ENCODE peak calls at places on chromosome 3, in nine cellular contexts. G, H, S, Z, Y, T, K, V and W are unnamed samples.

GRCh38 chr3:17974206-17974841 is 231.9 kb upstream of the TBC1D5 start:
- DNase-seq in Y (no peak), H (no peak), V (no peak), K (no peak), S (no peak), T (no peak), G (peak), Z (no peak), W (no peak)

GRCh38 chr3:10448544-10448943 is 56.8 kb downstream of the ATP2B2 start:
- DNase-seq in Y (no peak), K (no peak), T (no peak), V (no peak), G (no peak), Z (no peak), S (no peak), H (no peak), W (no peak)

GRCh38 chr3:166575166-166575565 is 737.9 kb upstream of the BCHE start:
- DNase-seq in K (no peak), S (no peak), Y (no peak), V (no peak), G (no peak), T (no peak), Z (no peak), H (no peak), W (no peak)

GRCh38 chr3:109952924-109953323 is 615.6 kb upstream of the DPPA4 start:
- DNase-seq in K (no peak), Z (no peak), H (no peak), V (no peak), Y (no peak), G (peak), T (no peak), S (no peak), W (no peak)

GRCh38 chr3:189638276-189639031 is 7.3 kb downstream of the TP63 start:
- DNase-seq in V (no peak), Y (no peak), K (no peak), G (no peak), H (no peak), S (no peak), Z (no peak), T (no peak), W (no peak)

GRCh38 chr3:178672263-178672662 is 136.0 kb downstream of the KCNMB2 start:
- DNase-seq in Y (no peak), Z (no peak), S (no peak), H (no peak), K (no peak), G (no peak), T (no peak), V (no peak), W (no peak)

GRCh38 chr3:194089357-194090177 is 46.4 kb upstream of the HES1 start:
- DNase-seq in T (peak), Z (peak), Y (peak), S (peak), V (peak), H (no peak), K (peak), G (peak), W (peak)

GRCh38 chr3:196501316-196502064 is 2.1 kb downstream of the RNF168 start:
- DNase-seq in Y (no peak), G (peak), V (peak), H (no peak), K (no peak), T (no peak), S (peak), Z (no peak), W (peak)

GRCh38 chr3:114380233-114380645 is 86.4 kb downstream of the TIGIT start:
- DNase-seq in K (no peak), V (peak), Z (peak), S (peak), H (no peak), G (peak), T (peak), Y (peak), W (no peak)

GRCh38 chr3:43892535-43892934 is 201.8 kb downstream of the ABHD5 start:
- DNase-seq in Z (no peak), H (no peak), G (no peak), K (no peak), Y (no peak), S (no peak), V (no peak), T (no peak), W (peak)

GRCh38 chr3:14460342-14461005 is 58.1 kb downstream of the SLC6A6 start:
- DNase-seq in G (peak), Y (peak), V (peak), Z (peak), K (no peak), T (no peak), S (peak), H (no peak), W (no peak)

GRCh38 chr3:10577521-10577920 is 72.1 kb upstream of the ATP2B2 start:
- DNase-seq in Y (no peak), G (no peak), T (no peak), Z (no peak), V (no peak), K (no peak), H (no peak), S (no peak), W (no peak)

GRCh38 chr3:176839447-176839846 is 357.8 kb downstream of the TBL1XR1 start:
- DNase-seq in Z (no peak), Y (no peak), V (no peak), S (no peak), H (no peak), G (no peak), K (no peak), T (no peak), W (no peak)

GRCh38 chr3:35064761-35065160 is 574.6 kb upstream of the ARPP21 start:
- DNase-seq in Z (no peak), V (no peak), H (no peak), G (no peak), K (no peak), Y (no peak), T (no peak), S (no peak), W (no peak)

DNA sequence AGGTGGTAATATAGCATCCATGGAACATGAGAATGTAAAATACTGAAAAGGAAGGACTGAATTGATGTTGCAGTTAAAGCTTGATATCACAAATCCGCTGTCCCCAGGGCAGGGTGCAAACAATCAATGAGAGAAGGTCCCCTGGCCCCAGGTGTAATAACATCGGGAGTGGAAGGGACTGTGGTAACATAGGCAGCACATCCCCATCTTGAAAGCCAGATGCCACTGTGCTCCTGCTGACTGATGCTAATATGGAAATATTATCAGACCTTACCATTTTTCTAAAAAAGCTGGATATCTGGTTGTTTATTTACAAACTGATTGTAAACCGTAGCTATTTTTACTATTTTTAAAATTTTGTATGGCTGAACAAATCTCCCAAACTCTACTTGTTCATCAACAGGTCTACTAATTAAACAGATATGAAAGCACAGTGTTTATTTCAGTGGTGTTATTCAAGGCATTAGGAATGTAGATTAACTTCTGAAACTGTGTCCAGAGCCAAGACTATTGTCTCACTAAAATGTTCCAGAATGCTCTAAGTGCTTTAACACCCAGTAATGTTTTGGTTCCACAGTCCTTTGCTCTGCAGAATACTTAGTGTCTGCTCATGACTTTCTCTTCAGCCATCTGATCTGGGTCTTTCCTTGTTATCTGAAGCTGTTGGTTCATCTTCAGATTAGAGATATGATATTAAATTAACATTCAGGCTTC is 386.0 kb upstream of the RARB start:
- DNase-seq in S (no peak), H (no peak), K (no peak), G (no peak), V (no peak), T (no peak), Z (no peak), Y (no peak), W (no peak)
- TF ChIP-seq CTCF in S (no peak), H (no peak), K (no peak), G (no peak), V (no peak), T (no peak), Z (no peak), Y (no peak), W (no peak)

GRCh38 chr3:183587337-183587736 is 31.8 kb upstream of the KLHL6 start:
- DNase-seq in H (no peak), K (no peak), Y (no peak), T (no peak), V (no peak), Z (no peak), S (no peak), G (no peak), W (no peak)

GRCh38 chr3:183590442-183590841 is 34.9 kb upstream of the KLHL6 start:
- DNase-seq in K (no peak), V (no peak), Y (no peak), G (no peak), T (no peak), S (no peak), H (no peak), Z (no peak), W (no peak)

GRCh38 chr3:183592820-183593219 is 37.3 kb upstream of the KLHL6 start:
- DNase-seq in K (no peak), Z (no peak), S (no peak), V (no peak), G (no peak), H (no peak), T (no peak), Y (no peak), W (no peak)

GRCh38 chr3:183594636-183595035 is 39.1 kb upstream of the KLHL6 start:
- DNase-seq in T (no peak), Y (no peak), K (no peak), H (no peak), G (no peak), Z (no peak), S (no peak), V (no peak), W (no peak)

GRCh38 chr3:183591881-183592521 is 36.5 kb upstream of the KLHL6 start:
- DNase-seq in T (no peak), V (no peak), G (no peak), S (peak), Y (no peak), H (no peak), Z (no peak), K (no peak), W (peak)
- TF ChIP-seq CTCF in T (peak), V (peak), G (peak), S (peak), Y (no peak), H (no peak), Z (no peak), K (no peak), W (peak)

DNA sequence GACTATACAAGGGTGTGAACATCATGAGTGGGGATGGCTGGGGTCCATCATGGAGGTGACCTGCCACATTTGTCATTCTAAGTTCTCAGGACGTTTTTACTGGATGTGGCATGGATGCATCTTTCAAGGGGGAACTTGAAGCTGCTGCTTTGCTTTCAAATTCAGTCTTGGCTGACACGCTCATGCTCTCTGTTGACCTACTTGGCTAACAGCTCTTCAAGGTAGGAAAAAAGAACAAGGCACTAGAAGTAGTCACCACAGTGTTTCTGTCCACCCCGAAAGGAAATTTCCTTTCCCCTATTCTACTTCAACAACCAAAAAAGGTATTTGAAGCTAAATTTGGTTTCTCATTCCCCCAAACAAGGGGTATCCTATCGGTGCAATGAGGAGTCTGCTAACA is 15.0 kb downstream of the STIMATE start:
- DNase-seq in K (no peak), V (no peak), S (no peak), Z (no peak), H (no peak), T (no peak), G (no peak), Y (no peak), W (no peak)
- TF ChIP-seq CTCF in K (no peak), V (no peak), S (no peak), Z (no peak), H (no peak), T (no peak), G (no peak), Y (no peak), W (no peak)

GRCh38 chr3:63931290-63931689 is 19.1 kb upstream of the SCAANT1 start:
- DNase-seq in G (no peak), T (no peak), Z (no peak), K (no peak), H (no peak), S (no peak), Y (no peak), V (no peak), W (no peak)
- TF ChIP-seq CTCF in G (no peak), T (no peak), Z (no peak), K (no peak), H (no peak), S (no peak), Y (no peak), V (no peak), W (no peak)

DNA sequence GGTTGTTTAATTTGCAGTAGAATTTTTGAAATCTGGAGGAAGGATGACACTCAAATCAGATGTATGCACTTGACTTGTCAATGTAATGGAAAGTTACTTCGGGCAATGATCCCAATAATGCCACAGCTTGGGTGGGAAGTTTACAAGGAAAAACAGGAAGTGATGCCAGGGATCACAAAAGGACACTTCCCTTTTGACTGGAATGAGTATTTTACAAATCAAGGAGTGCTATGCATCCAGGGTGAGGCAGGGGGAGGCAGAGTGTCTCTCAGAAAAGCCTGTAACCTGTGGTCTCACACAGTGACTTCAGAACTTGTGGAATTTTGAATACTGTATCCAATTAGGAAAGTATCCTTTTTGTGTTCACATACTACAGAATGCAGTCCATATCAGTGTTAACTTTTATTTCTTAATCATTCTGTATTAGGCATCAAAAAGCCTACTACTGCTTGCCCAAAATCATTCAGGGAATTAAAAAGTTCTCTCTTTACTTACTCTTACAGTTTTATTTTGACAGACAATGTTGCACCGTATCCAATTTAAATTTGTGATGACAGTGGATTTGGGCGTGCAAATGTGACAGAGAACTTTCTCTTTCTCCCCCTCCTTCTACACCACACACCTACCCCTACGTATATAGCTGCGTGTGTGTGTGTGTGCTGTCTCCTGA is 445.1 kb downstream of the MECOM start:
- DNase-seq in Y (peak), V (peak), H (no peak), K (peak), T (no peak), Z (no peak), G (peak), S (peak), W (no peak)
- TF ChIP-seq CTCF in Y (peak), V (peak), H (no peak), K (peak), T (peak), Z (no peak), G (peak), S (peak), W (no peak)

GRCh38 chr3:48558446-48559134 is 2.0 kb upstream of the PFKFB4 start:
- DNase-seq in T (no peak), H (no peak), K (no peak), V (peak), Z (no peak), Y (no peak), S (no peak), G (no peak), W (no peak)
- TF ChIP-seq CTCF in T (no peak), H (no peak), K (no peak), V (no peak), Z (no peak), Y (no peak), S (peak), G (no peak), W (no peak)